ENCODE peak calls at places on chromosomes 3 and 15, in eight cellular contexts. Y, G, B, S, W, Z, I and E are unnamed samples.

GRCh38 chr3:58082047-58082446 is 73.8 kb downstream of the FLNB start:
- DNase-seq in Y (no peak), G (no peak), B (peak), S (no peak), W (no peak), Z (no peak), I (peak), E (peak)

GRCh38 chr3:188595890-188596376 is 442.0 kb downstream of the LPP start:
- DNase-seq in Y (no peak), G (no peak), B (peak), S (no peak), W (no peak), Z (no peak), I (peak), E (no peak)

GRCh38 chr3:46662771-46663551 is 30.5 kb downstream of the ALS2CL start:
- DNase-seq in Y (no peak), G (no peak), B (peak), S (no peak), W (no peak), Z (no peak), I (peak), E (no peak)

GRCh38 chr3:69082805-69083204 is 1.9 kb upstream of the ARL6IP5 start:
- DNase-seq in Y (peak), G (peak), B (peak), S (no peak), W (peak), Z (no peak), I (peak), E (peak)

GRCh38 chr3:150545419-150546225 is 674 bp downstream of the SERP1 start:
- DNase-seq in Y (peak), G (peak), B (no peak), S (no peak), W (peak), Z (no peak), I (peak), E (peak)

GRCh38 chr15:63997715-63998442 is 48.4 kb downstream of the DAPK2 start:
- DNase-seq in Y (no peak), G (no peak), B (no peak), S (no peak), W (no peak), Z (no peak), I (peak), E (no peak)

GRCh38 chr3:101868534-101869464 is 19.5 kb downstream of the NFKBIZ start:
- DNase-seq in Y (no peak), G (no peak), B (peak), S (peak), W (no peak), Z (no peak), I (peak), E (no peak)

GRCh38 chr3:52986049-52986448 is 59.8 kb downstream of the SFMBT1 start:
- DNase-seq in Y (no peak), G (no peak), B (peak), S (no peak), W (no peak), Z (no peak), I (peak), E (no peak)

GRCh38 chr3:146817705-146818104 is 212.6 kb upstream of the PLSCR5 start:
- DNase-seq in Y (no peak), G (no peak), B (peak), S (no peak), W (no peak), Z (no peak), I (peak), E (peak)

GRCh38 chr15:52537459-52537858 is 8.8 kb upstream of the MYO5A start:
- DNase-seq in Y (no peak), G (no peak), B (no peak), S (no peak), W (no peak), Z (no peak), I (no peak), E (no peak)

GRCh38 chr3:160739079-160739478 is 17.0 kb upstream of the PPM1L start:
- DNase-seq in Y (no peak), G (no peak), B (no peak), S (no peak), W (no peak), Z (no peak), I (peak), E (no peak)

GRCh38 chr3:41265011-41265545 is 65.8 kb downstream of the CTNNB1 start:
- DNase-seq in Y (no peak), G (no peak), B (peak), S (no peak), W (no peak), Z (peak), I (peak), E (no peak)

GRCh38 chr15:90677807-90678790 is 39.0 kb upstream of the BLM start:
- DNase-seq in Y (no peak), G (no peak), B (peak), S (no peak), W (no peak), Z (no peak), I (no peak), E (no peak)

GRCh38 chr3:57397175-57398026 is 104.9 kb upstream of the ASB14 start:
- DNase-seq in Y (peak), G (peak), B (peak), S (peak), W (peak), Z (peak), I (peak), E (peak)

GRCh38 chr15:63160638-63161037 is 3.4 kb upstream of the RPS27L start:
- DNase-seq in Y (no peak), G (no peak), B (no peak), S (no peak), W (no peak), Z (no peak), I (no peak), E (no peak)

GRCh38 chr3:19920401-19921075 is 13.5 kb downstream of the EFHB start:
- DNase-seq in Y (no peak), G (no peak), B (no peak), S (no peak), W (no peak), Z (no peak), I (no peak), E (no peak)

GRCh38 chr3:64093825-64094712 is 70.8 kb upstream of the PSMD6 start:
- DNase-seq in Y (no peak), G (no peak), B (no peak), S (peak), W (no peak), Z (no peak), I (peak), E (no peak)

GRCh38 chr3:71547254-71548198 is 36.0 kb downstream of the FOXP1 start:
- DNase-seq in Y (no peak), G (no peak), B (no peak), S (no peak), W (no peak), Z (no peak), I (no peak), E (peak)

GRCh38 chr15:101305820-101306255 is 10.8 kb upstream of the SNRPA1 start:
- DNase-seq in Y (no peak), G (no peak), B (no peak), S (no peak), W (no peak), Z (no peak), I (no peak), E (no peak)

GRCh38 chr15:66952756-66953522 is 112.5 kb upstream of the SMAD3 start:
- DNase-seq in Y (no peak), G (no peak), B (no peak), S (no peak), W (no peak), Z (no peak), I (no peak), E (no peak)

GRCh38 chr3:147655236-147655635 is 246.1 kb downstream of the ZIC1 start:
- DNase-seq in Y (no peak), G (no peak), B (no peak), S (no peak), W (no peak), Z (no peak), I (peak), E (no peak)

GRCh38 chr3:101011086-101011485 is 17.9 kb upstream of the ABI3BP start:
- DNase-seq in Y (no peak), G (no peak), B (peak), S (no peak), W (no peak), Z (no peak), I (peak), E (no peak)